ENCODE peak calls at places on chromosome 9, in ten cellular contexts. One of them, this sample, is unnamed.

GRCh38 chr9:98226968-98227367 is 28.5 kb downstream of the TBC1D2 start:
- DNase-seq in MM.1S: no peak
- DNase-seq in sciatic nerve: no peak
- DNase-seq in IMR-90: no peak
- DNase-seq in AG10803: no peak
- DNase-seq in NCI-H510A: no peak
- DNase-seq in lower leg skin: no peak
- DNase-seq in anterior cingulate cortex: no peak
- DNase-seq in Daoy: no peak
- DNase-seq in stimulated activated CD8-positive, alpha-beta memory T cell treated with anti-CD3 and anti-CD28 coated beads, Interleukin-4, amount 100 ng/mL, for 24 hours: no peak
- DNase-seq in this sample: no peak

GRCh38 chr9:135890190-135890861 is 17.0 kb downstream of the CAMSAP1 start:
- DNase-seq in MM.1S: no peak
- DNase-seq in sciatic nerve: no peak
- DNase-seq in IMR-90: no peak
- DNase-seq in AG10803: no peak
- DNase-seq in NCI-H510A: no peak
- DNase-seq in lower leg skin: peak; percentile 65
- DNase-seq in anterior cingulate cortex: no peak
- DNase-seq in Daoy: no peak
- DNase-seq in stimulated activated CD8-positive, alpha-beta memory T cell treated with anti-CD3 and anti-CD28 coated beads, Interleukin-4, amount 100 ng/mL, for 24 hours: no peak
- DNase-seq in this sample: peak; percentile 74

GRCh38 chr9:136394312-136395305 is 5.4 kb downstream of the SNAPC4 start:
- DNase-seq in MM.1S: no peak
- DNase-seq in sciatic nerve: no peak
- DNase-seq in IMR-90: no peak
- DNase-seq in AG10803: no peak
- DNase-seq in NCI-H510A: no peak
- DNase-seq in lower leg skin: no peak
- DNase-seq in anterior cingulate cortex: no peak
- DNase-seq in Daoy: no peak
- DNase-seq in stimulated activated CD8-positive, alpha-beta memory T cell treated with anti-CD3 and anti-CD28 coated beads, Interleukin-4, amount 100 ng/mL, for 24 hours: no peak
- DNase-seq in this sample: no peak

GRCh38 chr9:77099388-77099787 is 77.9 kb upstream of the VPS13A start:
- DNase-seq in MM.1S: no peak
- DNase-seq in sciatic nerve: no peak
- DNase-seq in IMR-90: no peak
- DNase-seq in AG10803: no peak
- DNase-seq in NCI-H510A: no peak
- DNase-seq in lower leg skin: no peak
- DNase-seq in anterior cingulate cortex: no peak
- DNase-seq in Daoy: no peak
- DNase-seq in stimulated activated CD8-positive, alpha-beta memory T cell treated with anti-CD3 and anti-CD28 coated beads, Interleukin-4, amount 100 ng/mL, for 24 hours: no peak
- DNase-seq in this sample: no peak

GRCh38 chr9:129718647-129719046 is 34.2 kb downstream of the PTGES start:
- DNase-seq in MM.1S: no peak
- DNase-seq in sciatic nerve: no peak
- DNase-seq in IMR-90: no peak
- DNase-seq in AG10803: no peak
- DNase-seq in NCI-H510A: no peak
- DNase-seq in lower leg skin: no peak
- DNase-seq in anterior cingulate cortex: no peak
- DNase-seq in Daoy: no peak
- DNase-seq in stimulated activated CD8-positive, alpha-beta memory T cell treated with anti-CD3 and anti-CD28 coated beads, Interleukin-4, amount 100 ng/mL, for 24 hours: no peak
- DNase-seq in this sample: no peak

GRCh38 chr9:122053951-122054350 is 39.2 kb downstream of the TTLL11 start:
- DNase-seq in MM.1S: no peak
- DNase-seq in sciatic nerve: no peak
- DNase-seq in IMR-90: no peak
- DNase-seq in AG10803: peak; percentile 89
- DNase-seq in NCI-H510A: no peak
- DNase-seq in lower leg skin: no peak
- DNase-seq in anterior cingulate cortex: no peak
- DNase-seq in Daoy: peak; percentile 38
- DNase-seq in stimulated activated CD8-positive, alpha-beta memory T cell treated with anti-CD3 and anti-CD28 coated beads, Interleukin-4, amount 100 ng/mL, for 24 hours: no peak
- DNase-seq in this sample: no peak

GRCh38 chr9:81879501-81879916 is 48.7 kb upstream of the SPATA31D4 start:
- DNase-seq in MM.1S: no peak
- DNase-seq in sciatic nerve: no peak
- DNase-seq in IMR-90: peak; percentile 46
- DNase-seq in AG10803: no peak
- DNase-seq in NCI-H510A: no peak
- DNase-seq in lower leg skin: no peak
- DNase-seq in anterior cingulate cortex: no peak
- DNase-seq in Daoy: no peak
- DNase-seq in stimulated activated CD8-positive, alpha-beta memory T cell treated with anti-CD3 and anti-CD28 coated beads, Interleukin-4, amount 100 ng/mL, for 24 hours: no peak
- DNase-seq in this sample: no peak

GRCh38 chr9:69089491-69089890 is 53.9 kb downstream of the FXN start:
- DNase-seq in MM.1S: no peak
- DNase-seq in sciatic nerve: no peak
- DNase-seq in IMR-90: no peak
- DNase-seq in AG10803: no peak
- DNase-seq in NCI-H510A: no peak
- DNase-seq in lower leg skin: no peak
- DNase-seq in anterior cingulate cortex: no peak
- DNase-seq in Daoy: no peak
- DNase-seq in stimulated activated CD8-positive, alpha-beta memory T cell treated with anti-CD3 and anti-CD28 coated beads, Interleukin-4, amount 100 ng/mL, for 24 hours: no peak
- DNase-seq in this sample: peak; percentile 61

GRCh38 chr9:84471816-84472215 is 131.3 kb upstream of the SLC28A3 start:
- DNase-seq in MM.1S: no peak
- DNase-seq in sciatic nerve: no peak
- DNase-seq in IMR-90: no peak
- DNase-seq in AG10803: no peak
- DNase-seq in NCI-H510A: no peak
- DNase-seq in lower leg skin: no peak
- DNase-seq in anterior cingulate cortex: no peak
- DNase-seq in Daoy: no peak
- DNase-seq in stimulated activated CD8-positive, alpha-beta memory T cell treated with anti-CD3 and anti-CD28 coated beads, Interleukin-4, amount 100 ng/mL, for 24 hours: no peak
- DNase-seq in this sample: no peak

GRCh38 chr9:134355158-134355557 is 28.9 kb downstream of the RXRA start:
- DNase-seq in MM.1S: no peak
- DNase-seq in sciatic nerve: no peak
- DNase-seq in IMR-90: no peak
- DNase-seq in AG10803: no peak
- DNase-seq in NCI-H510A: no peak
- DNase-seq in lower leg skin: no peak
- DNase-seq in anterior cingulate cortex: no peak
- DNase-seq in Daoy: no peak
- DNase-seq in stimulated activated CD8-positive, alpha-beta memory T cell treated with anti-CD3 and anti-CD28 coated beads, Interleukin-4, amount 100 ng/mL, for 24 hours: no peak
- DNase-seq in this sample: no peak

GRCh38 chr9:134360897-134361296 is 34.6 kb downstream of the RXRA start:
- DNase-seq in MM.1S: no peak
- DNase-seq in sciatic nerve: no peak
- DNase-seq in IMR-90: no peak
- DNase-seq in AG10803: peak; percentile 47
- DNase-seq in NCI-H510A: no peak
- DNase-seq in lower leg skin: no peak
- DNase-seq in anterior cingulate cortex: no peak
- DNase-seq in Daoy: peak; percentile 92
- DNase-seq in stimulated activated CD8-positive, alpha-beta memory T cell treated with anti-CD3 and anti-CD28 coated beads, Interleukin-4, amount 100 ng/mL, for 24 hours: no peak
- DNase-seq in this sample: no peak

GRCh38 chr9:77163889-77164288 is 13.4 kb upstream of the VPS13A start:
- DNase-seq in MM.1S: no peak
- DNase-seq in sciatic nerve: no peak
- DNase-seq in IMR-90: peak; percentile 58
- DNase-seq in AG10803: peak; percentile 86
- DNase-seq in NCI-H510A: no peak
- DNase-seq in lower leg skin: no peak
- DNase-seq in anterior cingulate cortex: no peak
- DNase-seq in Daoy: no peak
- DNase-seq in stimulated activated CD8-positive, alpha-beta memory T cell treated with anti-CD3 and anti-CD28 coated beads, Interleukin-4, amount 100 ng/mL, for 24 hours: no peak
- DNase-seq in this sample: no peak

GRCh38 chr9:23278566-23278965 is 547.5 kb downstream of the ELAVL2 start:
- DNase-seq in MM.1S: no peak
- DNase-seq in sciatic nerve: no peak
- DNase-seq in IMR-90: no peak
- DNase-seq in AG10803: no peak
- DNase-seq in NCI-H510A: no peak
- DNase-seq in lower leg skin: no peak
- DNase-seq in anterior cingulate cortex: no peak
- DNase-seq in Daoy: no peak
- DNase-seq in stimulated activated CD8-positive, alpha-beta memory T cell treated with anti-CD3 and anti-CD28 coated beads, Interleukin-4, amount 100 ng/mL, for 24 hours: no peak
- DNase-seq in this sample: no peak

GRCh38 chr9:90964101-90965020 is 162.7 kb downstream of the SYK start:
- DNase-seq in MM.1S: peak; percentile 5
- DNase-seq in sciatic nerve: no peak
- DNase-seq in IMR-90: no peak
- DNase-seq in AG10803: no peak
- DNase-seq in NCI-H510A: peak; percentile 79
- DNase-seq in lower leg skin: peak; percentile 79
- DNase-seq in anterior cingulate cortex: no peak
- DNase-seq in Daoy: no peak
- DNase-seq in stimulated activated CD8-positive, alpha-beta memory T cell treated with anti-CD3 and anti-CD28 coated beads, Interleukin-4, amount 100 ng/mL, for 24 hours: no peak
- DNase-seq in this sample: peak; percentile 82

This sample was measured in islet precursor cell.